ENCODE peak calls at places on chromosomes 16 and 17, in six cellular contexts. R is RCC 7860; H is testis; M is T-helper 2 cell; D is stimulated activated CD4-positive, alpha-beta T cell treated with anti-CD3 and anti-CD28 coated beads, TNF-alpha, amount 100 ng/mL, for 1 hour; B is foreskin fibroblast. W is an unnamed sample.

GRCh38 chr17:78962345-78962983 is 17.3 kb downstream of the LGALS3BP start:
- DNase-seq in H (no peak), D (no peak), R (peak; percentile 26), M (no peak), B (peak; percentile 65), W (peak; percentile 22)

GRCh38 chr16:68093816-68094613 is 8.8 kb downstream of the NFATC3 start:
- DNase-seq in D (no peak), B (peak; percentile 71), R (no peak), H (no peak), M (no peak), W (peak; percentile 50)

GRCh38 chr17:82734987-82735866 is at the start of gene FN3K:
- DNase-seq in M (no peak), R (no peak), H (peak; percentile 82), D (no peak), B (peak; percentile 50), W (peak; percentile 66)

GRCh38 chr16:4697867-4698291 is 4.5 kb downstream of the NUDT16L1 start:
- DNase-seq in R (no peak), B (no peak), H (no peak), D (no peak), M (no peak), W (no peak)

GRCh38 chr16:75121949-75122568 is 5.5 kb upstream of the LDHD start:
- DNase-seq in R (no peak), H (no peak), D (no peak), M (no peak), B (no peak), W (no peak)

GRCh38 chr16:67349172-67349571 is 22.6 kb downstream of the LRRC36 start:
- DNase-seq in D (no peak), R (no peak), H (no peak), M (no peak), B (no peak), W (no peak)

GRCh38 chr16:84307209-84307954 is 12.7 kb downstream of the WFDC1 start:
- DNase-seq in H (no peak), R (no peak), D (no peak), B (no peak), M (no peak), W (no peak)

GRCh38 chr16:57798953-57799618 is 3.2 kb downstream of the KIFC3 start:
- DNase-seq in D (no peak), R (no peak), H (no peak), B (no peak), M (no peak), W (no peak)

GRCh38 chr16:8776193-8776592 is 21.2 kb downstream of the TMEM186 start:
- DNase-seq in R (no peak), H (no peak), B (no peak), D (no peak), M (no peak), W (no peak)

GRCh38 chr17:2700491-2701141 is 10.9 kb downstream of the CLUH start:
- DNase-seq in D (no peak), H (no peak), R (no peak), M (no peak), B (no peak), W (no peak)

GRCh38 chr16:14300631-14301149 is 229.6 kb downstream of the MRTFB start:
- DNase-seq in M (no peak), D (no peak), B (peak; percentile 81), H (peak; percentile 89), R (peak; percentile 76), W (peak; percentile 79)

GRCh38 chr17:79835953-79836951 is 3.0 kb downstream of the CBX4 start:
- DNase-seq in B (no peak), M (no peak), R (no peak), H (no peak), D (no peak), W (no peak)

GRCh38 chr17:7363311-7363710 is 8.4 kb downstream of the TMEM95 start:
- DNase-seq in D (no peak), R (no peak), M (no peak), B (no peak), H (no peak), W (no peak)

GRCh38 chr17:31736855-31737625 is 122.0 kb downstream of the COPRS start:
- DNase-seq in R (no peak), D (no peak), B (no peak), M (no peak), H (no peak), W (no peak)

GRCh38 chr16:89367538-89368059 is 122.8 kb downstream of the ANKRD11 start:
- DNase-seq in B (no peak), M (no peak), D (no peak), R (peak; percentile 8), H (no peak), W (no peak)

GRCh38 chr16:65756163-65756562 is 610.3 kb upstream of the CDH5 start:
- DNase-seq in H (no peak), B (no peak), D (no peak), M (no peak), R (no peak), W (no peak)

GRCh38 chr17:49637739-49638138 is 40.2 kb downstream of the SPOP start:
- DNase-seq in R (no peak), M (no peak), B (no peak), H (no peak), D (no peak), W (no peak)

GRCh38 chr17:67467500-67468481 is 90.7 kb downstream of the PITPNC1 start:
- DNase-seq in D (no peak), R (no peak), M (no peak), B (no peak), H (no peak), W (peak; percentile 31)

GRCh38 chr16:4601317-4602186 is 13.1 kb downstream of the UBALD1 start:
- DNase-seq in D (no peak), B (no peak), R (no peak), H (peak; percentile 67), M (no peak), W (peak; percentile 29)

W was measured in AG08395.